ENCODE peak calls at places on chromosome 15, in six cellular contexts. U, I, L, T, K and B are unnamed samples.

GRCh38 chr15:81500081-81500480 is 126.1 kb upstream of the TMC3 start:
- DNase-seq in I (no peak), T (no peak), U (no peak), L (no peak), K (no peak), B (no peak)

GRCh38 chr15:39466428-39466827 is 114.5 kb upstream of the THBS1 start:
- DNase-seq in L (peak; percentile 25), U (peak; percentile 91), T (no peak), K (no peak), I (no peak), B (no peak)

GRCh38 chr15:70584838-70585706 is 178.3 kb downstream of the UACA start:
- DNase-seq in K (no peak), I (peak; percentile 16), T (no peak), U (no peak), L (peak; percentile 17), B (no peak)

GRCh38 chr15:75928680-75929608 is 25.3 kb downstream of the FBXO22 start:
- DNase-seq in K (no peak), T (no peak), I (no peak), L (peak; percentile 46), U (no peak), B (no peak)

GRCh38 chr15:101124731-101125558 is 126.9 kb downstream of the CHSY1 start:
- DNase-seq in T (no peak), U (peak; percentile 84), L (no peak), I (no peak), K (no peak), B (no peak)

GRCh38 chr15:34365073-34365825 is 1.7 kb downstream of the LPCAT4 start:
- DNase-seq in L (no peak), T (no peak), U (no peak), I (no peak), K (no peak), B (no peak)

GRCh38 chr15:73293773-73294172 is 75.0 kb downstream of the HCN4 start:
- DNase-seq in T (no peak), K (no peak), L (no peak), U (no peak), I (no peak), B (no peak)

GRCh38 chr15:50945725-50946124 is 37.2 kb downstream of the AP4E1 start:
- DNase-seq in T (no peak), K (no peak), I (no peak), U (no peak), L (peak; percentile 9), B (no peak)

GRCh38 chr15:45180201-45180600 is 7.6 kb downstream of the SHF start:
- DNase-seq in T (no peak), L (no peak), I (no peak), K (no peak), U (no peak), B (no peak)

GRCh38 chr15:78130012-78130353 is 1.3 kb downstream of the CIB2 start:
- DNase-seq in I (no peak), U (no peak), L (no peak), T (peak; percentile 16), K (no peak), B (no peak)

GRCh38 chr15:74226761-74227540 is 9.2 kb upstream of the CCDC33 start:
- DNase-seq in K (no peak), L (no peak), I (no peak), T (no peak), U (no peak), B (no peak)

GRCh38 chr15:83626171-83626802 is 27.6 kb upstream of the ADAMTSL3 start:
- DNase-seq in U (no peak), K (no peak), I (no peak), L (no peak), T (no peak), B (no peak)

GRCh38 chr15:78364233-78364632 is 24.1 kb downstream of the CRABP1 start:
- DNase-seq in L (no peak), K (no peak), I (no peak), T (no peak), U (peak; percentile 22), B (peak; percentile 87)

GRCh38 chr15:69104050-69104750 is 56.2 kb upstream of the GLCE start:
- DNase-seq in T (no peak), L (no peak), K (no peak), I (no peak), U (no peak), B (no peak)

GRCh38 chr15:24772709-24773373 is 97.3 kb downstream of the NPAP1 start:
- DNase-seq in I (peak; percentile 12), T (no peak), K (peak; percentile 17), L (peak; percentile 60), U (peak; percentile 7), B (peak; percentile 64)

GRCh38 chr15:58608129-58608590 is 141.3 kb downstream of the ADAM10 start:
- DNase-seq in L (no peak), K (no peak), T (no peak), I (no peak), U (no peak), B (no peak)

GRCh38 chr15:56815247-56815646 is 81.9 kb upstream of the ZNF280D start:
- DNase-seq in L (peak; percentile 55), T (no peak), U (no peak), I (no peak), K (peak; percentile 77), B (no peak)

GRCh38 chr15:75733761-75734651 is 21.4 kb upstream of the CSPG4 start:
- DNase-seq in T (no peak), K (no peak), L (no peak), I (no peak), U (no peak), B (no peak)

GRCh38 chr15:93072011-93072410 is 17.0 kb downstream of the RGMA start:
- DNase-seq in L (no peak), I (no peak), U (no peak), T (no peak), K (peak; percentile 79), B (no peak)